ENCODE peak calls at places on chromosomes 11 and 22, in six cellular contexts. H is NCI-H460; L is activated CD8-positive, alpha-beta memory T cell treated with anti-CD3 and anti-CD28 coated beads, Interleukin-2, amount 50 U/mL, for 48 hours; T is ELR; K is stimulated activated CD4-positive, alpha-beta T cell treated with anti-CD3 and anti-CD28 coated beads, Interleukin-4, amount 100 ng/mL, for 4 hours; Y is dorsolateral prefrontal cortex. Q is an unnamed sample.

GRCh38 chr22:43110444-43110926 is at the start of gene BIK:
- DNase-seq in H (peak), L (peak), T (peak), K (peak), Y (no peak), Q (peak)

GRCh38 chr11:126765196-126765595 is 235.4 kb downstream of the KIRREL3 start:
- DNase-seq in H (no peak), L (no peak), T (no peak), K (no peak), Y (no peak), Q (no peak)

GRCh38 chr11:4465411-4465810 is 16.3 kb downstream of the OR52K2 start:
- DNase-seq in H (no peak), L (no peak), T (no peak), K (no peak), Y (no peak), Q (no peak)

GRCh38 chr22:42473484-42474193 is 41.4 kb upstream of the NFAM1 start:
- DNase-seq in H (peak), L (no peak), T (peak), K (no peak), Y (no peak), Q (no peak)

GRCh38 chr22:38422615-38423511 is 32.1 kb downstream of the KCNJ4 start:
- DNase-seq in H (no peak), L (no peak), T (no peak), K (no peak), Y (no peak), Q (peak)

GRCh38 chr11:56172256-56172835 is 4.1 kb upstream of the OR5J2 start:
- DNase-seq in H (no peak), L (no peak), T (no peak), K (no peak), Y (no peak), Q (no peak)

GRCh38 chr11:11978792-11979486 is 29.5 kb downstream of the DKK3 start:
- DNase-seq in H (no peak), L (peak), T (peak), K (no peak), Y (no peak), Q (peak)

GRCh38 chr11:117600976-117601708 is 195.9 kb downstream of the DSCAML1 start:
- DNase-seq in H (no peak), L (no peak), T (no peak), K (no peak), Y (no peak), Q (no peak)

GRCh38 chr22:19119949-19120348 is 2.3 kb downstream of the DGCR2 start:
- DNase-seq in H (no peak), L (no peak), T (no peak), K (no peak), Y (no peak), Q (no peak)

GRCh38 chr22:43616645-43617044 is 195.5 kb downstream of the EFCAB6 start:
- DNase-seq in H (no peak), L (no peak), T (no peak), K (no peak), Y (no peak), Q (no peak)

GRCh38 chr22:23385301-23386244 is 194.5 kb downstream of the IGLL1 start:
- DNase-seq in H (peak), L (peak), T (peak), K (peak), Y (peak), Q (peak)

GRCh38 chr11:61488651-61489291 is 19.8 kb upstream of the LRRC10B start:
- DNase-seq in H (no peak), L (no peak), T (no peak), K (no peak), Y (no peak), Q (peak)

GRCh38 chr11:13336246-13336873 is 58.8 kb downstream of the BMAL1 start:
- DNase-seq in H (no peak), L (no peak), T (peak), K (no peak), Y (no peak), Q (no peak)

Q was measured in endodermal cell.